ENCODE peak calls at places on chromosomes 7 and 10, in four cellular contexts. N, I, Q and J are unnamed samples.

GRCh38 chr10:78264361-78264760 is 230.7 kb downstream of the RPS24 start:
- DNase-seq in N (no peak), I (no peak), Q (no peak), J (no peak)

GRCh38 chr7:119929891-119930290 is 343.1 kb upstream of the KCND2 start:
- DNase-seq in N (peak), I (peak), Q (no peak), J (no peak)

GRCh38 chr7:109094-109493 is 83.3 kb upstream of the FAM20C start:
- DNase-seq in N (no peak), I (no peak), Q (no peak), J (no peak)

GRCh38 chr7:27143022-27143949 is at the start of gene HOXA5:
- DNase-seq in N (peak), I (peak), Q (peak), J (no peak)

GRCh38 chr7:27873981-27874957 is 134.3 kb downstream of the TAX1BP1 start:
- DNase-seq in N (peak), I (peak), Q (no peak), J (peak)

GRCh38 chr10:79995979-79996629 is 47.2 kb upstream of the SFTPD start:
- DNase-seq in N (no peak), I (no peak), Q (no peak), J (no peak)

GRCh38 chr10:12826800-12827372 is 174.6 kb downstream of the CCDC3 start:
- DNase-seq in N (no peak), I (no peak), Q (peak), J (no peak)

GRCh38 chr7:18457832-18458231 is 37.7 kb upstream of the HDAC9 start:
- DNase-seq in N (no peak), I (no peak), Q (no peak), J (no peak)

GRCh38 chr10:89369142-89370105 is 8.4 kb upstream of the IFIT1B start:
- DNase-seq in N (peak), I (peak), Q (peak), J (no peak)

GRCh38 chr7:66894463-66895080 is 26.5 kb upstream of the TMEM248 start:
- DNase-seq in N (peak), I (peak), Q (no peak), J (no peak)

GRCh38 chr7:103856929-103857328 is 132.5 kb downstream of the RELN start:
- DNase-seq in N (no peak), I (no peak), Q (no peak), J (no peak)

GRCh38 chr10:60731134-60731883 is 47.0 kb upstream of the CDK1 start:
- DNase-seq in N (no peak), I (no peak), Q (no peak), J (no peak)

GRCh38 chr7:27424231-27424630 is 181.6 kb downstream of the EVX1 start:
- DNase-seq in N (no peak), I (no peak), Q (no peak), J (no peak)

GRCh38 chr7:90345548-90346319 is 782 bp upstream of the GTPBP10 start:
- DNase-seq in N (peak), I (peak), Q (no peak), J (no peak)

GRCh38 chr10:86401588-86402282 is 35.1 kb upstream of the GRID1 start:
- DNase-seq in N (no peak), I (no peak), Q (peak), J (no peak)

GRCh38 chr7:149728491-149729375 is 44.7 kb downstream of the ZNF467 start:
- DNase-seq in N (no peak), I (no peak), Q (no peak), J (no peak)

GRCh38 chr7:104956753-104957450 is 57.1 kb upstream of the KMT2E start:
- DNase-seq in N (peak), I (peak), Q (no peak), J (peak)

GRCh38 chr7:2105280-2105679 is 127.5 kb downstream of the MAD1L1 start:
- DNase-seq in N (no peak), I (no peak), Q (no peak), J (no peak)

GRCh38 chr7:116630357-116630756 is 41.6 kb upstream of the MET start:
- DNase-seq in N (no peak), I (no peak), Q (no peak), J (no peak)

GRCh38 chr10:44325157-44325556 is 59.7 kb downstream of the CXCL12 start:
- DNase-seq in N (no peak), I (no peak), Q (no peak), J (no peak)

GRCh38 chr10:21989453-21990154 is 13.9 kb downstream of the DNAJC1 start:
- DNase-seq in N (peak), I (peak), Q (peak), J (no peak)

GRCh38 chr7:155371884-155372781 is 74.5 kb downstream of the INSIG1 start:
- DNase-seq in N (no peak), I (no peak), Q (no peak), J (no peak)
- H3K4me3 ChIP-seq in N (no peak), I (no peak), Q (no peak), J (no peak)

DNA sequence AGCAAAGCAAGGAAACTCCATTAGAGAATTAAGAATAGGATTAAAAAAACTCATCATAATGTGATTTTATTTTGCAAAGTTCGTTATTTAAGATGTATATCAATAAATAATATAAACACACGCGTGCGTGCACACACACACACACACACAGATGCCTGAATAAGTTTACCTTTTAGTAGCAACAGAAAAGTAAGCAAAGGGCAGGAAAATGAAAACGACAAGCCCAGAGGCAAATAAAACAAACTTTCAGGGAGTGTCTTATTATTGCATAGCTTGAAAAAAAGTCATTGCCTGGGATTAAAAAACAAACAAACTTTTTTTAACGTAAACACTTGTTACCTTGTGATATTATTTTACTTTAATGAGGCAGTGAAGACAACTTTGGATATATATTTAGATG is 226.4 kb downstream of the BAMBI start:
- DNase-seq in N (no peak), I (no peak), Q (no peak), J (no peak)
- H3K4me3 ChIP-seq in N (no peak), I (no peak), Q (no peak), J (no peak)

DNA sequence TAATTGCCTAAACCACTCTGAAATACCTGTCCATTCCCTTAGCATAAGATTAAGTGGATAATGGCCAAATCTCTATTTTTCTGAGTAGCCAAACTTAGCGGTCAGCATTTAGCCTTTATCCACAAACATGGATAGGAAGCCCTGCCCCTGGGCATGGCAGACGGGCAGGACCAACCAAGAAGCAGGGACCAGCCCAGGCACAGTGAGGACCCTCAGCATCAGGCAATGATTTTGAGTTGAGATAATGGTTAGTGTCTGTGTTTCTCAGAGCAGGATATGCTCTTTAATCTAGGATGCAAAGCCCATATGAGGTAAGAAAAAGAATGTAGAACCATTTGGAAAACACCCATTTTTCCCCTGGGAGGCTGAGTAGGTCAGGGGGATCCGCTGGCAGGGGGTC is 131.7 kb downstream of the DPP6 start:
- DNase-seq in N (no peak), I (no peak), Q (no peak), J (no peak)
- H3K4me3 ChIP-seq in N (no peak), I (no peak), Q (no peak), J (no peak)

GRCh38 chr7:143325215-143325614 is 9.3 kb downstream of the CLCN1 start:
- DNase-seq in N (no peak), I (peak), Q (peak), J (no peak)
- H3K4me3 ChIP-seq in N (no peak), I (no peak), Q (peak), J (no peak)

GRCh38 chr7:82050792-82051191 is 280.9 kb upstream of the HGF start:
- DNase-seq in N (peak), I (peak), Q (no peak), J (no peak)
- H3K4me3 ChIP-seq in N (no peak), I (no peak), Q (no peak), J (no peak)

GRCh38 chr7:155458317-155459132 is 596 bp downstream of the EN2 start:
- DNase-seq in N (no peak), I (no peak), Q (no peak), J (no peak)
- H3K4me3 ChIP-seq in N (no peak), I (no peak), Q (no peak), J (no peak)

DNA sequence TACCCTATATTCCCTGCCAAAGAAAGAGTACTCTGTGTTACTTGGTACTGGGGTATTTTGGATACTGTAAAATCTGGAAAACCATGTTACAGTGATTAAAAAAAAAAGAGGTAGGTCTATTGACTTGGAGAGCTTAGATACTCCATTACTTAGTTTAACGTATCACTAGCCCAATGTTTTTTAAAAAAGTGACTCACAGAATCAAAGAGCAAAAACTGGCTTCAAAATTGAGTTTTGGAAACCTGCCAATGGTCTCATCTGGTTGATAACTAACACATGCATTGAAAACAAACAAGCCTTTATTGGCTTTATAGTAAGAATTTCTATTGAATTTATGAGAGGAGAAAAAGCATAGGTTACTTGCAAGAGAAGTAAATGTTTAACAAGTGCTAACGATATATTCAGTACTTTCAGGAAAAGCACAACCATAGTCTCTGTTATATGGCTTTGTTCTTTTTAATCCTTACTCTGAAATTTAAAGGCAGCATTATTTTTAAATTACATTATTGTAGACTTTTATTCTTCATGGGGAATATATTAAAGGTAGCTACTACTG is 563.3 kb upstream of the SORCS1 start:
- DNase-seq in N (peak), I (peak), Q (no peak), J (no peak)
- H3K4me3 ChIP-seq in N (no peak), I (no peak), Q (no peak), J (no peak)